ENCODE peak calls at places on chromosomes 16 and 17, in five cellular contexts. X, M, I, D and G are unnamed samples.

GRCh38 chr16:53404959-53405358 is 29.3 kb upstream of the RBL2 start:
- DNase-seq in X (no peak), M (no peak), I (no peak), D (no peak), G (no peak)

GRCh38 chr17:38898812-38899348 is 26.5 kb upstream of the LASP1NB start:
- DNase-seq in X (no peak), M (no peak), I (no peak), D (no peak), G (no peak)

GRCh38 chr17:1498869-1499268 is 6.4 kb upstream of the MYO1C start:
- DNase-seq in X (no peak), M (no peak), I (peak), D (no peak), G (peak)

GRCh38 chr17:35240861-35241260 is 2.0 kb upstream of the SLFN5 start:
- DNase-seq in X (no peak), M (no peak), I (no peak), D (no peak), G (no peak)

GRCh38 chr16:29025735-29026134 is 40.9 kb downstream of the LAT start:
- DNase-seq in X (no peak), M (no peak), I (no peak), D (no peak), G (no peak)

GRCh38 chr17:79045001-79045729 is 21.2 kb downstream of the C1QTNF1 start:
- DNase-seq in X (no peak), M (no peak), I (no peak), D (no peak), G (no peak)

GRCh38 chr17:7004398-7005253 is 7.8 kb upstream of the RNASEK start:
- DNase-seq in X (no peak), M (peak), I (peak), D (peak), G (peak)

GRCh38 chr16:47880653-47881052 is 275.1 kb downstream of the ABCC12 start:
- DNase-seq in X (no peak), M (no peak), I (no peak), D (no peak), G (no peak)

GRCh38 chr16:73176577-73177013 is 128.7 kb upstream of the ZFHX3 start:
- DNase-seq in X (no peak), M (no peak), I (peak), D (peak), G (peak)

GRCh38 chr17:48153711-48154642 is 46.4 kb downstream of the SNX11 start:
- DNase-seq in X (no peak), M (no peak), I (peak), D (no peak), G (peak)

GRCh38 chr17:4386406-4386805 is 19.9 kb upstream of the UBE2G1 start:
- DNase-seq in X (no peak), M (no peak), I (no peak), D (no peak), G (no peak)

GRCh38 chr16:25106567-25107465 is 4.7 kb upstream of the LCMT1 start:
- DNase-seq in X (peak), M (peak), I (peak), D (peak), G (peak)

GRCh38 chr16:14172200-14172805 is 101.2 kb downstream of the MRTFB start:
- DNase-seq in X (no peak), M (no peak), I (peak), D (peak), G (peak)

GRCh38 chr17:78143214-78144145 is 2.7 kb upstream of the C17orf99 start:
- DNase-seq in X (no peak), M (no peak), I (no peak), D (no peak), G (no peak)

GRCh38 chr16:81921415-81921814 is 89.9 kb downstream of the SDR42E1 start:
- DNase-seq in X (no peak), M (no peak), I (peak), D (no peak), G (no peak)

GRCh38 chr17:78517421-78517820 is 59.8 kb downstream of the DNAH17 start:
- DNase-seq in X (no peak), M (no peak), I (no peak), D (no peak), G (peak)

GRCh38 chr16:51592013-51592501 is 441.0 kb upstream of the SALL1 start:
- DNase-seq in X (no peak), M (no peak), I (no peak), D (no peak), G (no peak)

GRCh38 chr17:14833201-14833773 is 431.8 kb downstream of the PMP22 start:
- DNase-seq in X (no peak), M (no peak), I (peak), D (no peak), G (peak)

GRCh38 chr16:78770353-78771091 is 671.1 kb downstream of the WWOX start:
- DNase-seq in X (peak), M (peak), I (no peak), D (peak), G (peak)

GRCh38 chr17:49210158-49211029 is at the start of the genes ABI3 and GNGT2:
- DNase-seq in X (no peak), M (peak), I (peak), D (no peak), G (peak)
- H4K91ac ChIP-seq in X (no peak), M (no peak), I (peak), D (no peak), G (peak)

GRCh38 chr16:87854907-87855683 is 14.2 kb downstream of the SLC7A5 start:
- DNase-seq in X (no peak), M (no peak), I (no peak), D (no peak), G (no peak)

GRCh38 chr16:87851141-87851587 is 18.1 kb downstream of the SLC7A5 start:
- DNase-seq in X (no peak), M (no peak), I (no peak), D (peak), G (no peak)

GRCh38 chr16:87851601-87852000 is 17.7 kb downstream of the SLC7A5 start:
- DNase-seq in X (no peak), M (peak), I (no peak), D (peak), G (no peak)

GRCh38 chr16:87854053-87854906 is 15.0 kb downstream of the SLC7A5 start:
- DNase-seq in X (no peak), M (peak), I (no peak), D (no peak), G (no peak)

GRCh38 chr16:87853411-87854052 is 15.8 kb downstream of the SLC7A5 start:
- DNase-seq in X (peak), M (peak), I (peak), D (peak), G (peak)
- H3K4me3 ChIP-seq in X (no peak), M (no peak), I (peak), D (no peak), G (peak)

DNA sequence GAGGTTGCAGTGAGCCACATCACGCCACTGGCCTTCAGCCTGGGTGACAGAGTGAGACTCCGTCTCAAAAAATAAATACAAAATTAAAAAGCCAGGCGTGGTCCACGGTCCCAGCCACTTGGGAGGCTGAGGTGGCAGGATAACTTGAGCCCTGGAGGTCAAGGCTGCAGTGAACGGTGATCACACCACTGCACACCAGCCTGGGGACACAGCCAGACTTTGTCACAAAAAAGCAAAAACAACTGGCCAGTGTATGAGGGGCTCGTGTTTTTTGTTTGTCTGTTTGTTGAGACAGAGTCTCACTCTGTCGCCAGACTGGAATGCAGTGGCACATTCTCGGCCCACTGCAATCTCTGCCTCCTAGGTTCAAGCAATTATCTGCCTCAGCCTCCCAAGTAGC is 1.2 kb upstream of the UBB start:
- DNase-seq in X (no peak), M (no peak), I (no peak), D (no peak), G (no peak)
- H4K91ac ChIP-seq in X (no peak), M (peak), I (no peak), D (no peak), G (no peak)

GRCh38 chr16:16021646-16021987 is 72.2 kb downstream of the ABCC1 start:
- DNase-seq in X (no peak), M (no peak), I (no peak), D (no peak), G (no peak)
- H3K4me3 ChIP-seq in X (no peak), M (no peak), I (no peak), D (no peak), G (no peak)

GRCh38 chr16:84859681-84860080 is 39.9 kb downstream of the CRISPLD2 start:
- DNase-seq in X (no peak), M (no peak), I (no peak), D (no peak), G (no peak)

GRCh38 chr16:84863485-84863814 is 43.7 kb downstream of the CRISPLD2 start:
- DNase-seq in X (no peak), M (no peak), I (no peak), D (no peak), G (no peak)

GRCh38 chr16:84860383-84860782 is 40.6 kb downstream of the CRISPLD2 start:
- DNase-seq in X (no peak), M (no peak), I (no peak), D (no peak), G (no peak)

GRCh38 chr16:84862804-84863484 is 43.2 kb downstream of the CRISPLD2 start:
- DNase-seq in X (no peak), M (no peak), I (no peak), D (no peak), G (no peak)

DNA sequence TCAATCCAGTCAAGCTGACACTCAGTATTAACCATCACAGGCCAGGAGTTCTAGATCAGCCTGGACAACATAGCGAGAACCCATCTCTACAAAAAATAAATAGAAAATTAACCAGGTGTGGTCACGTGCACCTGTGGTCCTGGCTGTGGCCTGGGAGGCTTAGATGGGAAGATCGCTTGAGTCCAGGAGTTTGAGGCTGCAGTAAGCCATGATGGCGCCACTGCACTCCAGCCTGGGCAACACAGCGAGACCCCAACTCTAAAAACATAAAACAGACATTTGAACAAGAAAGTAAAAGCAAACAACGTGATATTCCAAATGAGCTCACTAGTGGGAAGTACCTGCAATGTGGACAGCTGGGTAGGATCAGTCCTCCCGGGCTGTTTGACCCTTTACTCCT is 41.9 kb downstream of the CRISPLD2 start:
- DNase-seq in X (no peak), M (no peak), I (no peak), D (no peak), G (no peak)
- H4K91ac ChIP-seq in X (no peak), M (no peak), I (no peak), D (no peak), G (no peak)

GRCh38 chr16:86492267-86492960 is 17.9 kb upstream of the FOXF1 start:
- DNase-seq in X (no peak), M (no peak), I (no peak), D (no peak), G (no peak)

GRCh38 chr16:86492961-86493639 is 17.2 kb upstream of the FOXF1 start:
- DNase-seq in X (no peak), M (no peak), I (no peak), D (no peak), G (peak)

GRCh38 chr16:86494039-86494564 is 16.2 kb upstream of the FOXF1 start:
- DNase-seq in X (no peak), M (no peak), I (no peak), D (no peak), G (peak)

GRCh38 chr16:86490859-86491642 is 19.3 kb upstream of the FOXF1 start:
- DNase-seq in X (no peak), M (no peak), I (peak), D (no peak), G (peak)

GRCh38 chr16:86491643-86492030 is 18.7 kb upstream of the FOXF1 start:
- DNase-seq in X (no peak), M (no peak), I (no peak), D (no peak), G (peak)
- H3K4me3 ChIP-seq in X (no peak), M (no peak), I (no peak), D (no peak), G (no peak)

DNA sequence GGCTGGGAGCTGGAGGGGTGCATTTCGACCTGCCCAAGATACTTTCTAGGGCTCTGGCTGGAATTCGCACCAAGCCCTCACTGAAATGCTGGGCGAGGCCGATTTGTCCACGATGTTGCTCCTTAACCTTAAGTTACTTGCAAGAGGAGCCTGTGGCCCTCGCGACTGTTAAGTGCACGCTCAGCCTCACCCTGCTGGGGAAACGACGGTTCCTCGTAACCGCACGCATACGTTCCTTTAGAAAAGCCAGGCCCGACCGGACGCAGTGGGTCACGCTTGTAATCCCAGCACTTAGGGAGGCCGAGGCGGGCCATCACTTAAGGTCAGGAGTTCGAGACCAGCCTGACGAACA is 607 bp upstream of the NCOR1 start:
- DNase-seq in X (no peak), M (no peak), I (no peak), D (peak), G (no peak)
- H4K91ac ChIP-seq in X (no peak), M (peak), I (peak), D (peak), G (peak)

GRCh38 chr16:31216552-31217530 is at the start of gene PYDC1:
- DNase-seq in X (no peak), M (peak), I (no peak), D (no peak), G (no peak)

GRCh38 chr16:31214705-31215286 is 877 bp downstream of the TRIM72 start:
- DNase-seq in X (no peak), M (peak), I (no peak), D (no peak), G (no peak)

GRCh38 chr16:31215287-31216115 is 1.4 kb downstream of the PYDC1 start:
- DNase-seq in X (peak), M (peak), I (peak), D (peak), G (peak)

GRCh38 chr16:31213877-31214704 is at the start of gene TRIM72:
- DNase-seq in X (no peak), M (no peak), I (no peak), D (no peak), G (no peak)

DNA sequence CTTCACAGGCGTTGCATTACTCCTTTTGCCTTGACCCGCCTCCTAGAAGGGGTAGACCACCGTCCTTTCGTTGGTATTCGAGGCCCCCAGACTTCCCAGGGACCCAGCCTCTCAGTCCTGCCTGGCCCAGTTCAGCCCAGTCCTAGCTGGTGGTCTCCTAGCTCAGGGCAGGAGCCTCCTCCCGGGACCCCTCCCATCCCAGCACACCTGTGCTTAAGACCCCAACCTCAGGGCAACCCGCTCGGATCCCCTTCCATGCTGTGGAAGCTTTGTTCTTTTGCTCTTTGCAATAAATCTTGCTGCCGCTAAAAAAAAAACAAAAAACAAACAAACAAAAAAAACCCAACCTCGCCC is 842 bp downstream of the PYDC1 start:
- DNase-seq in X (no peak), M (no peak), I (no peak), D (no peak), G (no peak)
- H3K4me3 ChIP-seq in X (no peak), M (peak), I (no peak), D (no peak), G (no peak)

GRCh38 chr17:17836818-17837379 is at the start of gene SREBF1:
- DNase-seq in X (peak), M (peak), I (peak), D (peak), G (peak)

GRCh38 chr17:17835415-17836249 is 1.2 kb downstream of the SREBF1 start:
- DNase-seq in X (no peak), M (no peak), I (no peak), D (peak), G (no peak)

GRCh38 chr17:17836250-17836817 is 452 bp downstream of the SREBF1 start:
- DNase-seq in X (peak), M (peak), I (peak), D (peak), G (peak)

GRCh38 chr17:17837966-17838962 is 1.5 kb upstream of the SREBF1 start:
- DNase-seq in X (no peak), M (peak), I (peak), D (peak), G (peak)

DNA sequence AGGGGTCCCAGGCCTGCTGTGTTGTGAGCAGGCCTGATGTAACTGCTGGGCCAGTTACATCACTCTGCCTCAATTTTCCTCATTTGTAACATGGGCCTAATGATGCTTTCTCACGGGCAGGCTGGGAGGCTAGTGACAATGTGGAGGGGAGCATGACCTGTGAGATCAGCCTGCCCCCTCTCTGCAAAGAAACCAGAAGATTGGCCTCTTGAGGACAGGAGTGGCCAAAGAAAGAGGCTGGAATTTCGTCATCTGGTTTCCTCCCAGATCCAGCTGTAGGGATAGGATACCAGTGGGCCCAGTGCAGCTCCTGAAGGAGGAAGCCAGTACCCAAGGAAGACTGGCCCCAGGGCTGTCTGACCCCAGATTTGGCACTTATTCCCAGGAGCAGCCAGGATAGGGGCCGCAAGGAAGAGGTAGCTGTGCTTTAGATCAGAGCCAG is 615 bp upstream of the SREBF1 start:
- DNase-seq in X (no peak), M (no peak), I (peak), D (peak), G (peak)
- H4K91ac ChIP-seq in X (no peak), M (peak), I (peak), D (peak), G (peak)

GRCh38 chr17:63086483-63087185 is 120.6 kb downstream of the TANC2 start:
- DNase-seq in X (no peak), M (no peak), I (no peak), D (no peak), G (no peak)

GRCh38 chr17:63082952-63083351 is 116.9 kb downstream of the TANC2 start:
- DNase-seq in X (no peak), M (no peak), I (peak), D (no peak), G (peak)

GRCh38 chr17:63078707-63079106 is 112.7 kb downstream of the TANC2 start:
- DNase-seq in X (no peak), M (no peak), I (no peak), D (no peak), G (no peak)

GRCh38 chr17:63082273-63082861 is 116.3 kb downstream of the TANC2 start:
- DNase-seq in X (no peak), M (no peak), I (peak), D (no peak), G (peak)
- H3K4me3 ChIP-seq in X (no peak), M (no peak), I (no peak), D (no peak), G (no peak)